ENCODE peak calls at places on chromosome 6, in eight cellular contexts. M, E, C, J, A, R, F and N are unnamed samples.

GRCh38 chr6:35737413-35738211 is 780 bp downstream of the ARMC12 start:
- DNase-seq in M (peak; percentile 87), E (peak; percentile 73), C (peak; percentile 88), J (peak; percentile 80), A (peak; percentile 85), R (peak; percentile 37), F (peak; percentile 75), N (no peak)

GRCh38 chr6:5278047-5278446 is 16.7 kb downstream of the FARS2 start:
- DNase-seq in M (no peak), E (no peak), C (no peak), J (no peak), A (peak; percentile 80), R (no peak), F (no peak), N (no peak)

GRCh38 chr6:44176935-44177509 is 18.4 kb downstream of the CAPN11 start:
- DNase-seq in M (peak; percentile 25), E (no peak), C (no peak), J (no peak), A (peak; percentile 80), R (peak; percentile 45), F (no peak), N (no peak)

GRCh38 chr6:25007269-25007699 is 71.5 kb upstream of the RIPOR2 start:
- DNase-seq in M (no peak), E (no peak), C (no peak), J (peak; percentile 79), A (peak; percentile 62), R (peak; percentile 28), F (no peak), N (no peak)

GRCh38 chr6:99779631-99780555 is 173.3 kb downstream of the PRDM13 start:
- DNase-seq in M (no peak), E (no peak), C (no peak), J (no peak), A (no peak), R (no peak), F (no peak), N (no peak)

GRCh38 chr6:52562915-52563314 is 13.9 kb downstream of the TRAM2 start:
- DNase-seq in M (no peak), E (no peak), C (no peak), J (no peak), A (no peak), R (no peak), F (no peak), N (no peak)

GRCh38 chr6:35775031-35775430 is 1.4 kb upstream of the CLPSL2 start:
- DNase-seq in M (no peak), E (no peak), C (no peak), J (no peak), A (no peak), R (no peak), F (no peak), N (no peak)

GRCh38 chr6:1479095-1479494 is 89.7 kb downstream of the FOXF2 start:
- DNase-seq in M (no peak), E (no peak), C (no peak), J (no peak), A (no peak), R (no peak), F (no peak), N (no peak)

GRCh38 chr6:44116643-44117382 is 10.4 kb downstream of the MRPL14 start:
- DNase-seq in M (no peak), E (no peak), C (no peak), J (no peak), A (no peak), R (no peak), F (no peak), N (peak; percentile 81)

GRCh38 chr6:107957165-107957908 is 671 bp downstream of the SEC63 start:
- DNase-seq in M (peak; percentile 85), E (peak; percentile 57), C (peak; percentile 53), J (peak; percentile 89), A (peak; percentile 77), R (peak; percentile 37), F (peak; percentile 72), N (no peak)